ENCODE peak calls at places on chromosome 2, in five cellular contexts. X is GM12878, A is HCT116, U is HepG2, P is sigmoid colon. H is an unnamed sample.

GRCh38 chr2:161427413-161428239 is 11.5 kb downstream of the TBR1 start:
- DNase-seq in X (no peak), P (no peak), U (no peak), A (no peak), H (no peak)

GRCh38 chr2:29440921-29441623 is 325.9 kb downstream of the CLIP4 start:
- DNase-seq in U (no peak), A (no peak), P (no peak), X (no peak), H (no peak)

GRCh38 chr2:223537100-223537499 is 65.1 kb downstream of the SCG2 start:
- DNase-seq in U (no peak), P (no peak), A (no peak), X (no peak), H (no peak)

GRCh38 chr2:38720613-38721241 is 30.4 kb downstream of the SRSF7 start:
- DNase-seq in U (no peak), X (peak), P (peak), A (no peak), H (peak)

GRCh38 chr2:95346236-95346737 is 49.1 kb downstream of the KCNIP3 start:
- DNase-seq in A (no peak), P (peak), U (no peak), X (no peak), H (peak)

GRCh38 chr2:136399667-136400316 is 281.8 kb upstream of the CXCR4 start:
- DNase-seq in U (no peak), A (no peak), P (no peak), X (no peak), H (peak)

GRCh38 chr2:225820828-225821227 is 421.3 kb downstream of the NYAP2 start:
- DNase-seq in P (no peak), X (no peak), A (no peak), U (no peak), H (no peak)

GRCh38 chr2:26401739-26402541 is at the start of gene DRC1:
- DNase-seq in A (no peak), U (no peak), X (no peak), P (peak), H (peak)

GRCh38 chr2:162490052-162490717 is 146.3 kb downstream of the GCA start:
- DNase-seq in X (peak), A (no peak), P (no peak), U (peak), H (no peak)

GRCh38 chr2:26283606-26284005 is 38.9 kb downstream of the HADHB start:
- DNase-seq in P (no peak), U (no peak), X (no peak), A (no peak), H (no peak)

GRCh38 chr2:2644040-2644439 is 313.0 kb upstream of the MYT1L start:
- DNase-seq in X (no peak), A (no peak), P (no peak), U (no peak), H (no peak)

GRCh38 chr2:55961318-55961911 is 37.8 kb upstream of the EFEMP1 start:
- DNase-seq in X (no peak), P (no peak), U (peak), A (peak), H (no peak)

GRCh38 chr2:85400951-85401805 is 9.0 kb downstream of the CAPG start:
- DNase-seq in A (no peak), U (no peak), X (no peak), P (peak), H (no peak)

GRCh38 chr2:170155723-170156253 is 22.2 kb upstream of the MYO3B start:
- DNase-seq in P (no peak), U (no peak), X (no peak), A (no peak), H (no peak)

GRCh38 chr2:4122751-4123150 is 419.4 kb downstream of the DCDC2C start:
- DNase-seq in A (no peak), X (no peak), P (no peak), U (no peak), H (no peak)

GRCh38 chr2:71466301-71467179 is 13.2 kb downstream of the DYSF start:
- DNase-seq in P (no peak), X (no peak), A (no peak), U (no peak), H (no peak)

GRCh38 chr2:122395687-122396086 is 640.2 kb downstream of the TSN start:
- DNase-seq in A (no peak), X (no peak), P (no peak), U (no peak), H (no peak)

GRCh38 chr2:197309369-197310231 is 980 bp downstream of the ANKRD44 start:
- DNase-seq in A (no peak), P (peak), X (no peak), U (no peak), H (peak)

GRCh38 chr2:98461650-98462049 is 17.0 kb downstream of the INPP4A start:
- DNase-seq in P (peak), X (no peak), U (no peak), A (no peak), H (no peak)

GRCh38 chr2:124079045-124079444 is 54.0 kb downstream of the CNTNAP5 start:
- DNase-seq in P (no peak), A (no peak), X (no peak), U (no peak), H (no peak)

GRCh38 chr2:181954538-181954883 is 31.1 kb upstream of the PPP1R1C start:
- DNase-seq in P (no peak), U (no peak), X (no peak), A (no peak), H (no peak)

GRCh38 chr2:68282814-68283812 is 30.8 kb upstream of the PPP3R1 start:
- DNase-seq in A (peak), P (no peak), X (no peak), U (peak), H (no peak)

GRCh38 chr2:181164699-181165098 is 184.3 kb downstream of the UBE2E3 start:
- DNase-seq in X (no peak), A (no peak), P (no peak), U (no peak), H (no peak)

GRCh38 chr2:195477248-195477995 is 179.6 kb upstream of the SLC39A10 start:
- DNase-seq in P (no peak), X (no peak), A (no peak), U (no peak), H (no peak)

GRCh38 chr2:230874456-230874855 is 9.7 kb downstream of the ITM2C start:
- DNase-seq in A (no peak), P (peak), X (no peak), U (no peak), H (peak)

GRCh38 chr2:144596074-144596871 is 76.4 kb upstream of the ZEB2 start:
- DNase-seq in A (no peak), P (no peak), X (no peak), U (peak), H (no peak)

GRCh38 chr2:58364098-58364497 is 123.0 kb upstream of the FANCL start:
- DNase-seq in U (no peak), A (no peak), X (no peak), P (no peak), H (no peak)

GRCh38 chr2:109173311-109174171 is 44.5 kb downstream of the SH3RF3 start:
- DNase-seq in P (peak), U (no peak), A (no peak), X (no peak), H (peak)

GRCh38 chr2:196961889-196962288 is 35.4 kb upstream of the PGAP1 start:
- DNase-seq in A (no peak), P (no peak), U (no peak), X (peak), H (no peak)

GRCh38 chr2:129763190-129763846 is 216.1 kb upstream of the RAB6C start:
- DNase-seq in X (no peak), U (no peak), A (no peak), P (no peak), H (no peak)

GRCh38 chr2:1887915-1888314 is 143.6 kb upstream of the PXDN start:
- DNase-seq in P (no peak), X (no peak), U (no peak), A (peak), H (no peak)

GRCh38 chr2:2647156-2647555 is 316.1 kb upstream of the MYT1L start:
- DNase-seq in P (peak), U (no peak), X (no peak), A (no peak), H (no peak)

GRCh38 chr2:217790681-217791392 is 212.0 kb downstream of the TNS1 start:
- DNase-seq in A (no peak), P (peak), U (no peak), X (no peak), H (peak)

GRCh38 chr2:190802133-190802532 is 78.5 kb upstream of the GLS start:
- DNase-seq in A (no peak), U (no peak), X (no peak), P (no peak), H (no peak)

GRCh38 chr2:84919885-84920580 is 14.6 kb downstream of the TMSB10 start:
- DNase-seq in X (no peak), A (peak), U (peak), P (peak), H (no peak)

GRCh38 chr2:1707771-1708351 is 36.5 kb downstream of the PXDN start:
- DNase-seq in P (peak), U (no peak), X (no peak), A (no peak), H (no peak)

GRCh38 chr2:18959952-18960717 is 370.8 kb upstream of the NT5C1B start:
- DNase-seq in X (no peak), P (no peak), U (no peak), A (no peak), H (no peak)

GRCh38 chr2:118431188-118431562 is 342.9 kb downstream of the INSIG2 start:
- DNase-seq in A (no peak), U (no peak), X (no peak), P (no peak), H (no peak)

GRCh38 chr2:204860249-204860648 is 315.0 kb downstream of the PARD3B start:
- DNase-seq in A (no peak), U (no peak), P (peak), X (no peak), H (no peak)

DNA sequence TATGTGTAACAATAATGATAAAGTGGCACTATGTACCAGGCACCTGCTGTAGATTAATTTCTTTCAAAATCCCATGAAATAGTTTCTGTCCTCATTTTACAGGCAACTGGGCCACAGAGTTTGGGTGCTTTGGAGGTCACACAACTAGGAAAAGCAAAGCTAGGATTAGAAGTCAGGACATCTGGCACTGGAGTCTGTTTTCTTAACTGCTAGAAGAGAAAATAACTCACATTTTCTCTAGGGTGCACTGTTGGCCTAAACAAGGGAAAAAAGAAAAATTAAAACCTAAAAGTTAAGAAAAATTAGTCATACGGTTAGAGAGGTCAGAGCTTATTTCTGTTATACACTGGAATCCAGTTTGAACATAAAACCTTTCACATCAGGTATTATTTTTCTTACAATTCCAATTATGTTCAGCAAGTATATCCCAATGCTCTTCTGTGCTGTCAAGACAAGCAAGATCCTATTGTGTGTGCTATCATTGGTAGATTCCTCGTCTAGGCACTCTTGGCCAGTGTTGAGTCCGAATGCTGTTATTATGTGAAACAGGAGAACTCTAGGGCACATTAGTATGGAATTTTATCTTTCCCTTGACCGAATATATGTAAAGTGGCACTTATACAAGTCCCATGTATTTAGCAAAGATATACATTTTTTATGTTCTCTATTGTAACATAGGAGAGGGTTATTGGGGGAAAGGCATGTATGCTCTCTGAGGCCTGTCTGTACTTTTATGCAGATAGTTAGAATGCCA is 1.5 kb upstream of the OSGEPL1 start:
- DNase-seq in U (peak), X (no peak), P (no peak), A (no peak), H (no peak)
- H3K4me3 ChIP-seq in U (peak), X (peak), P (peak), A (peak), H (peak)

GRCh38 chr2:46702537-46702936 is 213.1 kb downstream of the MCFD2 start:
- DNase-seq in A (no peak), P (no peak), X (no peak), U (no peak), H (no peak)

GRCh38 chr2:46706264-46706983 is 209.2 kb downstream of the MCFD2 start:
- DNase-seq in X (no peak), A (no peak), U (no peak), P (no peak), H (no peak)

GRCh38 chr2:46703588-46703987 is 212.0 kb downstream of the MCFD2 start:
- DNase-seq in P (no peak), A (no peak), X (peak), U (no peak), H (no peak)

GRCh38 chr2:46705663-46706062 is 209.9 kb downstream of the MCFD2 start:
- DNase-seq in P (no peak), U (no peak), X (no peak), A (no peak), H (no peak)

DNA sequence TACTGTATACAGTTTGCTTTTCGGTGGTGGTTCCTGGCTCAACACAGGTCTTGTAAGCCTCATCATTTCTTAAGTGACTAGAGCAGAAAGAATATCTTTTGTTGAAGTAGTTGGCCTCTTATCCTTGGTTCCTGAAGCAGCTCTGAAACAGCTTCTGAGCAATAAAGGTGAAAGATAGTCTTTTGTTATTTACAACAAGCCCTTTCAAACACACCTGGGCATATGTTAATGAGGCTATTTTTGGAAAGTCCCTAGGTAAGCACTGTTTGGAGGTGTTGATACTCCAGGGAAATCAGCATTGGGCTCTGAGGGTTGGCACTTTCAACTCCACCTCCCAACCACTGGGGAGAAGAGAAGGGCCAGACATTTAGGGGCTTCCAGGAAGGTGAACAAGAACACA is 211.0 kb downstream of the MCFD2 start:
- DNase-seq in P (no peak), X (no peak), U (no peak), A (no peak), H (no peak)
- TF ChIP-seq POLR2AphosphoS5 in P (no peak), X (no peak), U (no peak), A (no peak), H (no peak)

DNA sequence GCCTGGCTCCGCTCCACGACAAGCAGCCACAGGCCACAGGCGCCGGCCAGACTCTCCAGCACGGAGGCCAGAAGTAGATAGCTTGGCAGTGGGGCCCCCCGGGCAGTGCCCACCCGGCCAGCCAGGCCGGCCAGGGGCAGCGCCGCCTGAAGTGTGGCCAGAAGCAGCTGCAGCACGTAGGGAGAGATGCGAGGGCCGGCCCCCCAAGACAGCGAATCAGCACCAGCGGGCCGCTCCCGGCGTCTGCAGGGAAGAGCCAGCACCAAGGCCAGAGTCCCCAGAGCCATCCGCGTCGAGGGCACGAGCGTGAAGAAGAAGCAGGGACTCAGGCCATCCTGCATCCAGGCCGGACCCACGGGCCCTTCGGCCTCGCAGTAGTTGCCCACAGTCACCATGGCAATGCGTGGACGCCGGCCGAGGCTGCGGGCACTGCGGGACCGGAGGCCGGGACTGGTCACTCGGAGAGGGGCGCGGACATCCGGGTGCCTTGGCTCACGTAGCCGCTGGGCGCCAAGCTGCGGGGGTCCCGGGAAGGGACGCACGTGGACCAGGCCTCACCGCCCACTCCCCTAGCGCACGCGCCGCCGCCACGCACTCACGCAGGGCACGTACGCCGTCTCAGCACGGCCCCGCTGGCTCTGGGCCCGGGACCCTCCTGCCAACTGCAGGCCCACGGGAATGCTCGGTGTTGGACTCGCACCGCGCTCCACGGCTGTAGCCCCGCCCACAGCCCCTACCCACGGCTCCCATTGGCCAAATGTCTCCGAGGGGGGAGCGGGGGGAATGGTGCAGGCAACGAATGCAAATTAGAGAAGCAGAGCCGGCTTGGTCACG is at the start of gene ABCB6:
- DNase-seq in U (peak), A (peak), P (peak), X (peak), H (peak)
- TF ChIP-seq POLR2A in U (peak), A (no peak), P (peak), X (peak), H (no peak)

GRCh38 chr2:43101751-43102150 is 124.7 kb downstream of the ZFP36L2 start:
- DNase-seq in A (no peak), P (peak), U (no peak), X (no peak), H (no peak)

GRCh38 chr2:43104106-43104505 is 122.3 kb downstream of the ZFP36L2 start:
- DNase-seq in U (no peak), A (no peak), P (peak), X (no peak), H (no peak)

GRCh38 chr2:43103093-43103404 is 123.4 kb downstream of the ZFP36L2 start:
- DNase-seq in X (no peak), A (no peak), P (no peak), U (no peak), H (no peak)

GRCh38 chr2:43100883-43101662 is 125.3 kb downstream of the ZFP36L2 start:
- DNase-seq in P (peak), U (no peak), X (no peak), A (no peak), H (peak)

DNA sequence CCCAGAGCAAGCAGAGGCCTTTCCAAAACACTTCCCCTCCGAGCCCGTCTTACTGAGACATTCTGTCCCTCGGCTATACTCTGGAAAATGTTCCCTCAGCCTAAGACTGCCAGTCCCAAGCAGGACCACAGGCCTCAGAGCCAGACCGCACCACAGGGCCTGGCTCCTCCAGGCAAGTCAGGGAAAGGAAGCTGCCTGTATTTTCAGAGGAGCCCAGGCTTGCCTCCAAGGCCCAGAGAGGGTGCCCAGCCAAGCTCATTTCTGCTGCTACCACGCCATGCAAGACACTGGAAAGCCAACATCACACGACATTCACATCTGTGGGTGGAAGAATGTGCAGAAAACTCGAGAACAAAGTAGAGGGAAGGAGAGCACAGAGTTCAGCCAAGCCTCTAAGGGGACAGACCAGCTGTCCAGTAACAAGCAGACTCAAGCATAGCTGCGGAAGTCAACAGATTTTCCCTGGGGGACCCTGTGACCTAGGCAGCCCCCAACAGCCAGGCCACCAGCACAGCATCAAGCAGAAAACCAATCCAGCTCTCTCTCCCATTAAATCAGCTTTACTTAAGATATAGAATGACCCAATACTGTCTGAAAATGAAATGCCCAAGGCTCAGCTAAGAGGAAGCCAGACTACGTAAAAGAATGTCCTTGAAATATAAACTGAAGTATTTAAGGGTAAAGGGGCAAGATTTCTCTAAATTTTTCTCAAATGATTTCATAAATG is 123.9 kb downstream of the ZFP36L2 start:
- DNase-seq in U (no peak), X (no peak), P (peak), A (no peak), H (no peak)
- H3K4me3 ChIP-seq in U (no peak), X (no peak), P (no peak), A (no peak), H (no peak)

GRCh38 chr2:27779417-27780055 is 8.0 kb downstream of the MRPL33 start:
- DNase-seq in P (no peak), X (no peak), A (no peak), U (no peak), H (no peak)
- TF ChIP-seq POLR2AphosphoS5 in P (no peak), X (no peak), A (no peak), U (no peak), H (no peak)

GRCh38 chr2:202375611-202376408 is at the start of gene BMPR2:
- DNase-seq in U (peak), A (peak), X (no peak), P (peak), H (peak)
- TF ChIP-seq POLR2A in U (peak), A (peak), X (peak), P (peak), H (peak)

H was measured in stomach.